ENCODE peak calls at places on chromosomes 3 and 15, in seven cellular contexts. E is RWPE1, A is B cell, R is mesothelial cell of epicardium, Y is OCI-LY7, S is endothelial cell, O is tibial artery. C is an unnamed sample.

GRCh38 chr15:29887719-29888118 is 65.5 kb upstream of the TJP1 start:
- DNase-seq in E (no peak), A (no peak), R (no peak), Y (no peak), S (no peak), O (no peak), C (no peak)

GRCh38 chr3:44076221-44076829 is 165.4 kb upstream of the TOPAZ1 start:
- DNase-seq in E (no peak), A (no peak), R (no peak), Y (no peak), S (no peak), O (no peak), C (no peak)

GRCh38 chr15:101112336-101113113 is 139.3 kb downstream of the CHSY1 start:
- DNase-seq in E (peak; percentile 69), A (no peak), R (no peak), Y (no peak), S (no peak), O (peak; percentile 59), C (no peak)

GRCh38 chr3:172885704-172886103 is 135.2 kb downstream of the ECT2 start:
- DNase-seq in E (no peak), A (no peak), R (no peak), Y (no peak), S (no peak), O (no peak), C (no peak)

GRCh38 chr3:127135241-127136023 is 57.5 kb upstream of the PRR23E start:
- DNase-seq in E (no peak), A (no peak), R (no peak), Y (no peak), S (peak; percentile 20), O (peak; percentile 64), C (no peak)

GRCh38 chr3:126476166-126476975 is 680 bp upstream of the ZXDC start:
- DNase-seq in E (no peak), A (no peak), R (no peak), Y (no peak), S (peak; percentile 39), O (peak; percentile 86), C (no peak)

GRCh38 chr3:58658508-58658907 is 8.1 kb downstream of the FAM3D start:
- DNase-seq in E (no peak), A (no peak), R (no peak), Y (no peak), S (no peak), O (peak; percentile 6), C (no peak)

GRCh38 chr15:93028632-93029612 is 60.1 kb downstream of the RGMA start:
- DNase-seq in E (peak; percentile 68), A (no peak), R (no peak), Y (no peak), S (no peak), O (peak; percentile 98), C (peak; percentile 60)

GRCh38 chr3:112048911-112049310 is 14.4 kb downstream of the TMPRSS7 start:
- DNase-seq in E (no peak), A (no peak), R (no peak), Y (no peak), S (no peak), O (no peak), C (no peak)

GRCh38 chr15:95872366-95872771 is 458.1 kb upstream of the NR2F2 start:
- DNase-seq in E (peak; percentile 66), A (no peak), R (no peak), Y (no peak), S (no peak), O (no peak), C (no peak)

GRCh38 chr3:101859882-101860281 is 10.6 kb downstream of the NFKBIZ start:
- DNase-seq in E (no peak), A (no peak), R (no peak), Y (no peak), S (no peak), O (no peak), C (no peak)

GRCh38 chr3:38834110-38834509 is 18.1 kb upstream of the SCN10A start:
- DNase-seq in E (peak; percentile 37), A (no peak), R (no peak), Y (no peak), S (peak; percentile 41), O (peak; percentile 75), C (peak; percentile 52)

GRCh38 chr3:28115316-28115715 is 126.1 kb upstream of the CMC1 start:
- DNase-seq in E (no peak), A (no peak), R (no peak), Y (no peak), S (no peak), O (no peak), C (no peak)

GRCh38 chr3:57079221-57079831 is 18.9 kb downstream of the SPATA12 start:
- DNase-seq in E (peak; percentile 41), A (no peak), R (peak; percentile 51), Y (peak; percentile 64), S (peak; percentile 66), O (peak; percentile 69), C (no peak)

GRCh38 chr3:164450276-164450905 is 627.9 kb downstream of the SI start:
- DNase-seq in E (no peak), A (no peak), R (no peak), Y (no peak), S (no peak), O (no peak), C (no peak)

GRCh38 chr3:162441716-162442115 is 945.1 kb downstream of the OTOL1 start:
- DNase-seq in E (no peak), A (no peak), R (no peak), Y (no peak), S (no peak), O (no peak), C (no peak)

GRCh38 chr3:111910806-111911205 is 51.7 kb downstream of the PHLDB2 start:
- DNase-seq in E (no peak), A (no peak), R (no peak), Y (no peak), S (no peak), O (no peak), C (no peak)

GRCh38 chr15:26051771-26052685 is 188.9 kb upstream of the ATP10A start:
- DNase-seq in E (no peak), A (no peak), R (no peak), Y (no peak), S (no peak), O (peak; percentile 70), C (no peak)

GRCh38 chr15:66851226-66852063 is 149.4 kb downstream of the SMAD6 start:
- DNase-seq in E (peak; percentile 86), A (peak; percentile 88), R (peak; percentile 87), Y (peak; percentile 83), S (peak; percentile 88), O (peak; percentile 93), C (peak; percentile 74)

DNA sequence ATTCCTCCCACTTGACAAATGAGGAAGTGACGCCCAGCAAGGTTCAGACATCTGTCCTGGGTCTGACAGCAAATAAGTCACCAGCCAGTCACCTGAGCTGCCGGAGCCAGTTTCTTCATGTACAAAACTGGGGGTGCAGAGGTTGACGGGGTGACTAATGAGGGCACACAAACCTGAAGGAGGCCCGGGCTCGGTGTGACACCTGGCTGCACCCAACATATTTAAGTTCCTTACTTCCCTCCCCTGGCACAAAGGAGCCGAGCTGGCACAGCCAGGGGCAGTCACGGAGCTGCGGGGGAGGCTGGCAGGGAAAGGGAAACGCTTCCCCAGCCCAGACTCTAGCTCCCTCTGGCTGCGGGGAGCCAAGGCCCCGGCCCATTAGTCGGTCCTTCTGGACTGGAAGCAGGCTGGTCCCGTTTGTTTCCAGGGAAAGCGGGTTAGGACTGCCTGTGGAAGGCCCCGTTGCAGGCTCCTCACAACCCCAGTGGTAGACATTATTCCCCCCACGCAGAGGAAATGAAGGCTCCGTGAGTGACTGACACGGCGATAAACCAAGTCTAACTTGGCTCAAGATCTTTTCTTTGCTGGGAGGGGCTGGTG is 2.3 kb downstream of the FBXL22 start:
- DNase-seq in E (peak; percentile 68), A (peak; percentile 85), R (no peak), Y (peak; percentile 53), S (peak; percentile 47), O (peak; percentile 91), C (peak; percentile 64)
- TF ChIP-seq CTCF in E (peak; percentile 80), A (peak; percentile 25), R (no peak), Y (peak; percentile 56), S (no peak), O (peak; percentile 81), C (peak; percentile 66)

GRCh38 chr3:69690-70089 is 126.9 kb upstream of the CHL1 start:
- DNase-seq in E (no peak), A (no peak), R (no peak), Y (no peak), S (no peak), O (no peak), C (no peak)
- TF ChIP-seq CTCF in E (no peak), A (no peak), R (no peak), Y (no peak), S (no peak), O (no peak), C (no peak)

DNA sequence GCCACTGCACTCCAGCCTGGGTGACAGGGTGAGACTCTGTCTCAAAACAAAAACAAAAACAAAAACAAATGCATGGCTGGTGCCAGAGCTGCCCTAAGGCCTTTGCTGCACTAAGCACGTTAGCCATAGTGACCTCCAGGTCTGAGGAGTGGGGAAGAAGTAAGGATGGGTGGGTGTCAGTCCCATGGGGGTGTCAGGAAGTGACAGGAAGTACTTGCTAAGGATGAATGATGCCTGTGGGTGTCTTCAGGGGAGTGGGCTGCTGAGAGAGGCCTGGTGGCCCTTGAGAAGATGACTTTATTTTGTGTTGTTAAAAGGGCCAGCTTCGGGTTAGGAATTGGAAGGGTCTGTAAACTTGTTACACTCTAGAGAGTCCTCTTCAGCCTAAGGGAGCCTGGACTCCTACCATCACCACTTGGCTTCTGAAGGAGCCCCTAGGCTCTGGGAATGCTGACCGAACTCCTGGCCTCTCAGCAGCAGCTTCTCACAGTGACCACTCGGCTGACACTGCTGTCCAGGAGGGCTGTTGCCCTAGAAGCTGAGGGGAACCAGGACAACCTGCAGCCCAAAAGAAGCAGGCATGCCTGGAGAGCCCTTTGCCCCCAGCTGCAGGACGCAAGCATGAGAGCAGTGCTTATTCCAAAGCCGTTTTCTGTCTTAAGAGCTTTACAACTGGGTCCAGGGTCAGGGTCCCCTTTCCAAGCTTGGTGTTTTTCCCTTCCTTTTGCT is 116.4 kb downstream of the MYLK start:
- DNase-seq in E (no peak), A (no peak), R (no peak), Y (no peak), S (no peak), O (no peak), C (no peak)
- TF ChIP-seq CTCF in E (no peak), A (no peak), R (no peak), Y (no peak), S (no peak), O (no peak), C (no peak)

GRCh38 chr3:190443257-190443656 is 6.4 kb downstream of the TMEM207 start:
- DNase-seq in E (no peak), A (no peak), R (no peak), Y (no peak), S (no peak), O (no peak), C (no peak)
- TF ChIP-seq CTCF in E (peak; percentile 52), A (no peak), R (no peak), Y (peak; percentile 19), S (peak; percentile 31), O (no peak), C (no peak)

DNA sequence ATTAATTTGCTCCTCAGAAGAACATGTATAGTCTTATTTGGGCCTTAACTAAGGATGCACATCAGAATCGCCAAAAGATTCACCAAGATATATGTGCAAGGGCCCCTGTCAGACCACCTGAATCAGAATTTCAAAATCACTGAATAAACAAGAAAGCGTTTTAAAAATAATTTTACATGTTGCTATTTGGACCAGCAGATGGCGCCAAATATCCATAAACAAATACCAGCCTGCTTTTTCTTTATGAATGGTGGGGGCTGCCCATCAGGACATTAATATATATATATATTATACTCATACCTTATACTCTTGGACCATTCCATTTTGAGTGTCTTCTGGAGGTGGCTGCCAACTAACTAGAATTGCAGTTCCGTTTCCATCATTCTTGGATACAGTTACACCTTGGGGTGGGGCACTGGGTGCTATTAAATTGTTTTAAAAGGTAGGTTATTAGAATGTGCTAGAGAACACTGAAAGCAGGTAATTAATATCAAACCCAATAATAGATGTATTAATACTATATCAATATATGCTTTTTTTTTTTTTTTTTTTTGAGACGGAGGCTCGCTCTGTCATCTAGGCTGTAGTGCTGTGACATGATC is 1108.3 kb downstream of the ROBO1 start:
- DNase-seq in E (peak; percentile 5), A (peak; percentile 37), R (no peak), Y (peak; percentile 54), S (peak; percentile 25), O (no peak), C (no peak)
- TF ChIP-seq CTCF in E (peak; percentile 56), A (peak; percentile 74), R (peak; percentile 93), Y (peak; percentile 81), S (peak; percentile 96), O (peak; percentile 62), C (peak; percentile 74)

C was measured in CD14-positive monocyte.